ENCODE peak calls at places on chromosomes 13 and 19, in nine cellular contexts. J is astrocyte of the cerebellum; M is activated CD4-positive, alpha-beta T cell treated with anti-CD3 and anti-CD28 coated beads, Interleukin-2, amount 50 U/mL, for 24 hours; O is stimulated activated CD4-positive, alpha-beta T cell treated with anti-CD3 and anti-CD28 coated beads, Interleukin-1b, Interleukin-23, amount 100 ng/mL, for 1 hour; C is T-helper 1 cell; B is amygdala; I is kidney glomerular epithelial cell; L is neuronal stem cell; R is stimulated activated CD8-positive, alpha-beta memory T cell treated with anti-CD3 and anti-CD28 coated beads, Interleukin-7, amount 100 ng/mL, for 1 hour. U is an unnamed sample.

GRCh38 chr19:11446652-11447301 is 11.3 kb downstream of the PRKCSH start:
- DNase-seq in J (no peak), M (peak; percentile 16), O (no peak), C (peak; percentile 40), B (peak; percentile 26), I (no peak), L (no peak), R (peak; percentile 34), U (no peak)

GRCh38 chr19:44050740-44051653 is 839 bp upstream of the ZNF223 start:
- DNase-seq in J (no peak), M (no peak), O (no peak), C (no peak), B (no peak), I (no peak), L (no peak), R (no peak), U (no peak)

GRCh38 chr19:38049105-38049649 is 142.2 kb downstream of the SIPA1L3 start:
- DNase-seq in J (no peak), M (peak; percentile 50), O (peak; percentile 13), C (peak; percentile 15), B (no peak), I (no peak), L (no peak), R (no peak), U (no peak)

GRCh38 chr13:107202371-107203023 is 634.6 kb upstream of the ARGLU1 start:
- DNase-seq in J (no peak), M (no peak), O (no peak), C (no peak), B (no peak), I (no peak), L (no peak), R (no peak), U (no peak)

GRCh38 chr13:42544246-42544915 is 29.6 kb upstream of the TNFSF11 start:
- DNase-seq in J (no peak), M (no peak), O (no peak), C (no peak), B (no peak), I (no peak), L (no peak), R (no peak), U (no peak)

GRCh38 chr19:6012416-6013170 is 34.7 kb upstream of the RANBP3 start:
- DNase-seq in J (no peak), M (no peak), O (no peak), C (no peak), B (no peak), I (no peak), L (no peak), R (no peak), U (no peak)

GRCh38 chr19:13530720-13531119 is 24.4 kb upstream of the CACNA1A start:
- DNase-seq in J (no peak), M (no peak), O (no peak), C (no peak), B (no peak), I (no peak), L (no peak), R (no peak), U (no peak)

GRCh38 chr19:7953060-7953459 is 9.6 kb upstream of the TIMM44 start:
- DNase-seq in J (no peak), M (no peak), O (no peak), C (no peak), B (no peak), I (peak; percentile 13), L (no peak), R (no peak), U (no peak)

GRCh38 chr13:51025245-51025872 is 85.7 kb downstream of the C13orf42 start:
- DNase-seq in J (no peak), M (no peak), O (no peak), C (no peak), B (no peak), I (no peak), L (no peak), R (no peak), U (no peak)

GRCh38 chr19:13035820-13036365 is 40.6 kb downstream of the NFIX start:
- DNase-seq in J (no peak), M (no peak), O (no peak), C (no peak), B (no peak), I (no peak), L (no peak), R (no peak), U (no peak)

GRCh38 chr13:101520672-101521071 is 68.2 kb downstream of the ITGBL1 start:
- DNase-seq in J (peak; percentile 34), M (no peak), O (no peak), C (no peak), B (no peak), I (peak; percentile 17), L (no peak), R (no peak), U (peak; percentile 75)

GRCh38 chr13:52600666-52601065 is 41.6 kb upstream of the HNRNPA1L2 start:
- DNase-seq in J (no peak), M (no peak), O (no peak), C (no peak), B (no peak), I (no peak), L (no peak), R (no peak), U (no peak)

GRCh38 chr19:5943623-5944022 is 29.6 kb downstream of the CAPS start:
- DNase-seq in J (no peak), M (no peak), O (no peak), C (no peak), B (no peak), I (no peak), L (no peak), R (no peak), U (no peak)

GRCh38 chr13:67135356-67135755 is 94.8 kb downstream of the PCDH9 start:
- DNase-seq in J (no peak), M (no peak), O (no peak), C (no peak), B (no peak), I (no peak), L (no peak), R (no peak), U (no peak)

GRCh38 chr19:2087621-2088100 is 8.5 kb downstream of the MOB3A start:
- DNase-seq in J (no peak), M (no peak), O (no peak), C (no peak), B (no peak), I (no peak), L (no peak), R (no peak), U (no peak)

GRCh38 chr19:53896682-53897081 is 12.4 kb upstream of the CACNG7 start:
- DNase-seq in J (no peak), M (no peak), O (no peak), C (no peak), B (no peak), I (no peak), L (no peak), R (no peak), U (no peak)

GRCh38 chr19:15418112-15418587 is 638 bp downstream of the AKAP8L start:
- DNase-seq in J (peak; percentile 22), M (no peak), O (no peak), C (no peak), B (no peak), I (peak; percentile 26), L (no peak), R (no peak), U (no peak)

GRCh38 chr13:108961542-108962125 is 332.2 kb downstream of the MYO16 start:
- DNase-seq in J (peak; percentile 26), M (no peak), O (no peak), C (no peak), B (no peak), I (peak; percentile 39), L (peak; percentile 57), R (no peak), U (peak; percentile 36)

GRCh38 chr13:80251403-80251802 is 89.5 kb downstream of the SPRY2 start:
- DNase-seq in J (no peak), M (no peak), O (no peak), C (no peak), B (no peak), I (peak; percentile 15), L (no peak), R (no peak), U (no peak)

GRCh38 chr13:23767806-23768205 is 121.4 kb downstream of the MIPEP start:
- DNase-seq in J (no peak), M (no peak), O (no peak), C (no peak), B (no peak), I (no peak), L (no peak), R (no peak), U (no peak)

GRCh38 chr19:4174212-4174894 is 8.0 kb downstream of the SIRT6 start:
- DNase-seq in J (no peak), M (no peak), O (no peak), C (no peak), B (no peak), I (no peak), L (no peak), R (no peak), U (no peak)

GRCh38 chr19:50310759-50311465 is 18.3 kb downstream of the KCNC3 start:
- DNase-seq in J (no peak), M (no peak), O (no peak), C (no peak), B (no peak), I (no peak), L (no peak), R (no peak), U (no peak)

GRCh38 chr13:50410921-50411712 is 395.9 kb downstream of the KCNRG start:
- DNase-seq in J (no peak), M (no peak), O (no peak), C (no peak), B (no peak), I (peak; percentile 84), L (no peak), R (no peak), U (peak; percentile 66)

GRCh38 chr13:48437381-48437780 is 24.5 kb upstream of the LPAR6 start:
- DNase-seq in J (peak; percentile 64), M (no peak), O (no peak), C (no peak), B (no peak), I (peak; percentile 42), L (no peak), R (no peak), U (no peak)

GRCh38 chr13:36981156-36981743 is 17.9 kb downstream of the ALG5 start:
- DNase-seq in J (peak; percentile 44), M (no peak), O (no peak), C (no peak), B (no peak), I (peak; percentile 54), L (no peak), R (no peak), U (no peak)